ENCODE peak calls at places on chromosomes 11 and 22, in four cellular contexts. One of them, this sample, is unnamed.
A peak's percentile ranks its signal among the peaks of the same experiment; 100 is the strongest.

GRCh38 chr11:70471254-70471653 is 72.9 kb downstream of the CTTN start:
- DNase-seq in neural crest cell: peak; percentile 36
- DNase-seq in NCI-H1048: no peak
- DNase-seq in sciatic nerve: no peak
- DNase-seq in this sample: peak; percentile 16

GRCh38 chr11:17755891-17756290 is 21.3 kb downstream of the KCNC1 start:
- DNase-seq in neural crest cell: no peak
- DNase-seq in NCI-H1048: no peak
- DNase-seq in sciatic nerve: no peak
- DNase-seq in this sample: no peak

GRCh38 chr22:34931026-34931425 is 134.9 kb upstream of the ISX start:
- DNase-seq in neural crest cell: no peak
- DNase-seq in NCI-H1048: no peak
- DNase-seq in sciatic nerve: no peak
- DNase-seq in this sample: no peak

GRCh38 chr11:105673089-105673488 is 63.2 kb downstream of the GRIA4 start:
- DNase-seq in neural crest cell: peak; percentile 62
- DNase-seq in NCI-H1048: peak; percentile 30
- DNase-seq in sciatic nerve: peak; percentile 53
- DNase-seq in this sample: no peak

GRCh38 chr11:124536520-124536919 is 6.9 kb downstream of the OR8B12 start:
- DNase-seq in neural crest cell: no peak
- DNase-seq in NCI-H1048: no peak
- DNase-seq in sciatic nerve: peak; percentile 70
- DNase-seq in this sample: no peak

GRCh38 chr11:1694064-1694845 is 2.7 kb upstream of the KRTAP5-6 start:
- DNase-seq in neural crest cell: peak; percentile 89
- DNase-seq in NCI-H1048: peak; percentile 64
- DNase-seq in sciatic nerve: peak; percentile 95
- DNase-seq in this sample: peak; percentile 76

GRCh38 chr11:18394928-18395734 is 768 bp downstream of the LDHA start:
- DNase-seq in neural crest cell: peak; percentile 10
- DNase-seq in NCI-H1048: no peak
- DNase-seq in sciatic nerve: no peak
- DNase-seq in this sample: peak; percentile 48

GRCh38 chr11:75567971-75568370 is 5.9 kb downstream of the SERPINH1 start:
- DNase-seq in neural crest cell: no peak
- DNase-seq in NCI-H1048: no peak
- DNase-seq in sciatic nerve: no peak
- DNase-seq in this sample: no peak

GRCh38 chr11:122863704-122864326 is 18.7 kb upstream of the JHY start:
- DNase-seq in neural crest cell: peak; percentile 45
- DNase-seq in NCI-H1048: no peak
- DNase-seq in sciatic nerve: peak; percentile 69
- DNase-seq in this sample: peak; percentile 18

GRCh38 chr22:28882545-28882877 is 861 bp upstream of the ZNRF3 start:
- DNase-seq in neural crest cell: no peak
- DNase-seq in NCI-H1048: no peak
- DNase-seq in sciatic nerve: no peak
- DNase-seq in this sample: no peak